ENCODE peak calls at places on chromosome 20, in ten cellular contexts. One of them, this sample, is unnamed.

GRCh38 chr20:44145131-44145770 is 41.7 kb downstream of the JPH2 start:
- DNase-seq in K562: no peak
- DNase-seq in adrenal gland: no peak
- DNase-seq in uterus: no peak
- DNase-seq in ovary: no peak
- DNase-seq in Peyer's patch: no peak
- DNase-seq in body of pancreas: no peak
- DNase-seq in heart left ventricle: peak
- DNase-seq in IMR-90: no peak
- DNase-seq in endothelial cell of umbilical vein: no peak
- DNase-seq in this sample: no peak

GRCh38 chr20:48945840-48946514 is 24.5 kb downstream of the ARFGEF2 start:
- DNase-seq in K562: no peak
- DNase-seq in adrenal gland: peak
- DNase-seq in uterus: no peak
- DNase-seq in ovary: no peak
- DNase-seq in Peyer's patch: no peak
- DNase-seq in body of pancreas: peak
- DNase-seq in heart left ventricle: no peak
- DNase-seq in IMR-90: peak
- DNase-seq in endothelial cell of umbilical vein: peak
- DNase-seq in this sample: no peak

GRCh38 chr20:62938105-62938888 is at the start of gene GID8:
- DNase-seq in K562: peak
- DNase-seq in adrenal gland: peak
- DNase-seq in uterus: no peak
- DNase-seq in ovary: peak
- DNase-seq in Peyer's patch: peak
- DNase-seq in body of pancreas: peak
- DNase-seq in heart left ventricle: no peak
- DNase-seq in IMR-90: peak
- DNase-seq in endothelial cell of umbilical vein: peak
- DNase-seq in this sample: peak

GRCh38 chr20:58155148-58155925 is 73.1 kb downstream of the ANKRD60 start:
- DNase-seq in K562: no peak
- DNase-seq in adrenal gland: no peak
- DNase-seq in uterus: no peak
- DNase-seq in ovary: no peak
- DNase-seq in Peyer's patch: no peak
- DNase-seq in body of pancreas: no peak
- DNase-seq in heart left ventricle: no peak
- DNase-seq in IMR-90: no peak
- DNase-seq in endothelial cell of umbilical vein: no peak
- DNase-seq in this sample: peak

GRCh38 chr20:1811621-1812498 is 83.3 kb upstream of the SIRPA start:
- DNase-seq in K562: no peak
- DNase-seq in adrenal gland: no peak
- DNase-seq in uterus: no peak
- DNase-seq in ovary: no peak
- DNase-seq in Peyer's patch: no peak
- DNase-seq in body of pancreas: peak
- DNase-seq in heart left ventricle: no peak
- DNase-seq in IMR-90: peak
- DNase-seq in endothelial cell of umbilical vein: no peak
- DNase-seq in this sample: no peak

GRCh38 chr20:59122377-59122932 is 41.2 kb upstream of the ZNF831 start:
- DNase-seq in K562: no peak
- DNase-seq in adrenal gland: no peak
- DNase-seq in uterus: no peak
- DNase-seq in ovary: no peak
- DNase-seq in Peyer's patch: no peak
- DNase-seq in body of pancreas: no peak
- DNase-seq in heart left ventricle: no peak
- DNase-seq in IMR-90: no peak
- DNase-seq in endothelial cell of umbilical vein: no peak
- DNase-seq in this sample: no peak

GRCh38 chr20:25136643-25137559 is 55.0 kb upstream of the VSX1 start:
- DNase-seq in K562: no peak
- DNase-seq in adrenal gland: peak
- DNase-seq in uterus: no peak
- DNase-seq in ovary: no peak
- DNase-seq in Peyer's patch: no peak
- DNase-seq in body of pancreas: peak
- DNase-seq in heart left ventricle: peak
- DNase-seq in IMR-90: peak
- DNase-seq in endothelial cell of umbilical vein: peak
- DNase-seq in this sample: no peak

GRCh38 chr20:60192351-60192750 is 234.1 kb downstream of the CDH26 start:
- DNase-seq in K562: no peak
- DNase-seq in adrenal gland: no peak
- DNase-seq in uterus: no peak
- DNase-seq in ovary: no peak
- DNase-seq in Peyer's patch: no peak
- DNase-seq in body of pancreas: no peak
- DNase-seq in heart left ventricle: no peak
- DNase-seq in IMR-90: peak
- DNase-seq in endothelial cell of umbilical vein: no peak
- DNase-seq in this sample: no peak

GRCh38 chr20:59835057-59835447 is 98.4 kb downstream of the SYCP2 start:
- DNase-seq in K562: no peak
- DNase-seq in adrenal gland: no peak
- DNase-seq in uterus: no peak
- DNase-seq in ovary: no peak
- DNase-seq in Peyer's patch: no peak
- DNase-seq in body of pancreas: no peak
- DNase-seq in heart left ventricle: no peak
- DNase-seq in IMR-90: no peak
- DNase-seq in endothelial cell of umbilical vein: no peak
- DNase-seq in this sample: no peak

GRCh38 chr20:63747622-63748355 is 8.2 kb downstream of the SLC2A4RG start:
- DNase-seq in K562: no peak
- DNase-seq in adrenal gland: no peak
- DNase-seq in uterus: no peak
- DNase-seq in ovary: no peak
- DNase-seq in Peyer's patch: no peak
- DNase-seq in body of pancreas: no peak
- DNase-seq in heart left ventricle: no peak
- DNase-seq in IMR-90: no peak
- DNase-seq in endothelial cell of umbilical vein: no peak
- DNase-seq in this sample: no peak

GRCh38 chr20:24598346-24598745 is 128.9 kb downstream of the SYNDIG1 start:
- DNase-seq in K562: no peak
- DNase-seq in adrenal gland: no peak
- DNase-seq in uterus: no peak
- DNase-seq in ovary: no peak
- DNase-seq in Peyer's patch: no peak
- DNase-seq in body of pancreas: no peak
- DNase-seq in heart left ventricle: no peak
- DNase-seq in IMR-90: no peak
- DNase-seq in endothelial cell of umbilical vein: no peak
- DNase-seq in this sample: no peak

GRCh38 chr20:33434434-33434833 is 9.1 kb downstream of the SNTA1 start:
- DNase-seq in K562: no peak
- DNase-seq in adrenal gland: no peak
- DNase-seq in uterus: no peak
- DNase-seq in ovary: no peak
- DNase-seq in Peyer's patch: no peak
- DNase-seq in body of pancreas: no peak
- DNase-seq in heart left ventricle: no peak
- DNase-seq in IMR-90: no peak
- DNase-seq in endothelial cell of umbilical vein: no peak
- DNase-seq in this sample: no peak

GRCh38 chr20:57611605-57612311 is 8.5 kb downstream of the ZBP1 start:
- DNase-seq in K562: no peak
- DNase-seq in adrenal gland: no peak
- DNase-seq in uterus: no peak
- DNase-seq in ovary: no peak
- DNase-seq in Peyer's patch: no peak
- DNase-seq in body of pancreas: peak
- DNase-seq in heart left ventricle: peak
- DNase-seq in IMR-90: no peak
- DNase-seq in endothelial cell of umbilical vein: no peak
- DNase-seq in this sample: peak

GRCh38 chr20:57746832-57747404 is 37.1 kb upstream of the PMEPA1 start:
- DNase-seq in K562: no peak
- DNase-seq in adrenal gland: no peak
- DNase-seq in uterus: no peak
- DNase-seq in ovary: no peak
- DNase-seq in Peyer's patch: no peak
- DNase-seq in body of pancreas: no peak
- DNase-seq in heart left ventricle: no peak
- DNase-seq in IMR-90: no peak
- DNase-seq in endothelial cell of umbilical vein: no peak
- DNase-seq in this sample: no peak

GRCh38 chr20:11919046-11919445 is 1.4 kb downstream of the BTBD3 start:
- DNase-seq in K562: no peak
- DNase-seq in adrenal gland: no peak
- DNase-seq in uterus: no peak
- DNase-seq in ovary: no peak
- DNase-seq in Peyer's patch: no peak
- DNase-seq in body of pancreas: peak
- DNase-seq in heart left ventricle: peak
- DNase-seq in IMR-90: peak
- DNase-seq in endothelial cell of umbilical vein: no peak
- DNase-seq in this sample: no peak
- TF ChIP-seq POLR2A in K562: no peak
- TF ChIP-seq POLR2A in adrenal gland: no peak
- TF ChIP-seq POLR2A in uterus: no peak
- TF ChIP-seq POLR2A in ovary: no peak
- TF ChIP-seq POLR2A in Peyer's patch: no peak
- TF ChIP-seq POLR2A in body of pancreas: peak
- TF ChIP-seq POLR2A in heart left ventricle: no peak
- TF ChIP-seq POLR2A in IMR-90: no peak
- TF ChIP-seq POLR2A in endothelial cell of umbilical vein: no peak
- TF ChIP-seq POLR2A in this sample: no peak

DNA sequence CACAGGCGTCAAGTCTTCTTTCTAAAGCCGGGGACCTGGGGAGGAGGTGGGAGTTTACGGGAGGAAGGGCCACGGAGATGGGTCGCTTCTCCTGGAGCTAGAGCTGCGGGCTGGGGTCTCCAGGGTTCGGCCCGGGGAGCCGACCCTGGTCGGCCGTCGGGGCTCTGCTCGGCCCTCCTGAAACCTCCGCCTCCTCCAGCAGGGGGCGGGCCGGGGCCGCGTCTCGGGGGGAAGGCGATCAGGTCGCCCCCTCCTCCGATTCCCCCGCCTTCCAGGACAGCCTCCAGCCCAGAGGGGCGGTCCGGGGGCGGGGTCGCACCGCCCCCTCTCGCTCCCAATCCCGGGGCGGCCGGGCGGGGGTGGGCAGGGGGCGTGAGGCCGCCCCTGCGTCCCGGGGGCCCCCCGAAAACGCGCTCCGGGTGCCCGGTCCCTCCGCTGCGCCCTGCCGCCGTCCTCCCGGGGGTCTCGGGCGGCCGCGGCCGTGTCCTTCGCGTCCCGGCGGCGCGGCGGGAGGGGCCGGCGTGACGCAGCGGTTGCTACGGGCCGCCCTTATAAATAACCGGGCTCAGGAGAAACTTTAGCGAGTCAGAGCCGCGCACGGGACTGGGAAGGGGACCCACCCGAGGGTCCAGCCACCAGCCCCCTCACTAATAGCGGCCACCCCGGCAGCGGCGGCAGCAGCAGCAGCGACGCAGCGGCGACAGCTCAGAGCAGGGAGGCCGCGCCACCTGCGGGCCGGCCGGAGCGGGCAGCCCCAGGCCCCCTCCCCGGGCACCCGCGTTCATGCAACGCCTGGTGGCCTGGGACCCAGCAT is at the start of gene CEBPB:
- DNase-seq in K562: peak
- DNase-seq in adrenal gland: peak
- DNase-seq in uterus: peak
- DNase-seq in ovary: peak
- DNase-seq in Peyer's patch: peak
- DNase-seq in body of pancreas: peak
- DNase-seq in heart left ventricle: peak
- DNase-seq in IMR-90: peak
- DNase-seq in endothelial cell of umbilical vein: peak
- DNase-seq in this sample: peak
- TF ChIP-seq POLR2A in K562: peak
- TF ChIP-seq POLR2A in adrenal gland: peak
- TF ChIP-seq POLR2A in uterus: peak
- TF ChIP-seq POLR2A in ovary: peak
- TF ChIP-seq POLR2A in Peyer's patch: peak
- TF ChIP-seq POLR2A in body of pancreas: peak
- TF ChIP-seq POLR2A in heart left ventricle: peak
- TF ChIP-seq POLR2A in IMR-90: peak
- TF ChIP-seq POLR2A in endothelial cell of umbilical vein: peak
- TF ChIP-seq POLR2A in this sample: peak

DNA sequence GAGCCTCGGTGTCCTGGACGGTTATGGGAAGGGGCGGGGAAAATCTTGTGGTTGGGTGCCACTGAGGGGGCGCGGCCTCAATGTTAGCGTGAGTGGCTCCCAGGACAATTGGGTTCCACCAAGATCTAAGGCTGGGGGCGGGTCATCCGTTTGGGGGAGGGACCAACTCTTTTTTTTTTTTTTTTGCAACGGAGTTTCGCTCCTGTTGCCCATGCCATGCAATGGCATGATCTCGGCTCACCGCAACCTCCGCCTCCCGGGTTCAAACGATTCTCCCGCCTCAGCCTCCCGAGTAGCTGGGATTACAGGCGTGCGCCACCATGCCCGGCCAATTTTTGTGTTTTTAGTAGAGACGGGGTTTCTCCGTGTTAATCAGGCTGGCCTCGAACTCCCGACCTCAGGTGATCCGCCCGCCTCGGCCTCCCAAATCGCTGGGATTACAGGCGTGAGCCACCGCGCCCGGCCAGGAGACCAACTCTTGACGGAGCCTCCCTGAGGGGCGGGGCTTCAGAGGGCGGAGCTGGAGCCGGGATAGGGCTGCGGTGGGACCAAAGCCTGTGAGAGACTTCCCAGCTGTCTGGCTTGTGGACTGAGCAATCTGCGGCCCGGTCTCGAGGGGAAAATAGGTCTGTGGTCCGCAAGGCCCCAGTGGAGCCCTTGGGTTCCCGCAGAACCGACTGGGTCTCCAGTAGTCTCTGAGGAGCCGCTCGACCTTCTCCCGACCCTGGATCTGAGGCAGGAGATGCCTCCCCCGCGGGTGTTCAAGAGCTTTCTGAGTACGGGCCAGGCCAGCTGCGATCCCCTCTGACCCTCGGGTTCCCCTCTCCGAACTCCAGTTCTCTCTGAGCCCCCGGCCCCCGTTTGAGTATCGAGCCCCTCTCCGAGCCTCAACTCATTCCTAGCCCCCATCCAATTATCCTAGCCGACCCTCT is 1.1 kb downstream of the SPAG4 start:
- DNase-seq in K562: peak
- DNase-seq in adrenal gland: peak
- DNase-seq in uterus: peak
- DNase-seq in ovary: peak
- DNase-seq in Peyer's patch: peak
- DNase-seq in body of pancreas: peak
- DNase-seq in heart left ventricle: peak
- DNase-seq in IMR-90: peak
- DNase-seq in endothelial cell of umbilical vein: peak
- DNase-seq in this sample: peak
- TF ChIP-seq POLR2A in K562: peak
- TF ChIP-seq POLR2A in adrenal gland: peak
- TF ChIP-seq POLR2A in uterus: peak
- TF ChIP-seq POLR2A in ovary: peak
- TF ChIP-seq POLR2A in Peyer's patch: no peak
- TF ChIP-seq POLR2A in body of pancreas: peak
- TF ChIP-seq POLR2A in heart left ventricle: no peak
- TF ChIP-seq POLR2A in IMR-90: peak
- TF ChIP-seq POLR2A in endothelial cell of umbilical vein: peak
- TF ChIP-seq POLR2A in this sample: peak

GRCh38 chr20:13784893-13785715 is at the start of the genes ESF1 and NDUFAF5:
- DNase-seq in K562: peak
- DNase-seq in adrenal gland: peak
- DNase-seq in uterus: peak
- DNase-seq in ovary: peak
- DNase-seq in Peyer's patch: peak
- DNase-seq in body of pancreas: peak
- DNase-seq in heart left ventricle: peak
- DNase-seq in IMR-90: peak
- DNase-seq in endothelial cell of umbilical vein: peak
- DNase-seq in this sample: peak
- TF ChIP-seq POLR2A in K562: peak
- TF ChIP-seq POLR2A in adrenal gland: peak
- TF ChIP-seq POLR2A in uterus: peak
- TF ChIP-seq POLR2A in ovary: peak
- TF ChIP-seq POLR2A in Peyer's patch: peak
- TF ChIP-seq POLR2A in body of pancreas: peak
- TF ChIP-seq POLR2A in heart left ventricle: no peak
- TF ChIP-seq POLR2A in IMR-90: peak
- TF ChIP-seq POLR2A in endothelial cell of umbilical vein: no peak
- TF ChIP-seq POLR2A in this sample: peak